ENCODE peak calls at places on chromosomes 13 and 19, in six cellular contexts. J, F, Q, B, K and Y are unnamed samples.

GRCh38 chr19:28980236-28980868 is 232.6 kb downstream of the UQCRFS1 start:
- DNase-seq in J (no peak), F (no peak), Q (peak; percentile 85), B (no peak), K (no peak), Y (no peak)

GRCh38 chr19:6066661-6067646 is 43.3 kb downstream of the RFX2 start:
- DNase-seq in J (peak; percentile 87), F (no peak), Q (peak; percentile 92), B (peak; percentile 73), K (no peak), Y (peak; percentile 84)

GRCh38 chr13:70623260-70623659 is 515.0 kb upstream of the KLHL1 start:
- DNase-seq in J (no peak), F (no peak), Q (no peak), B (no peak), K (no peak), Y (no peak)

GRCh38 chr19:46972301-46972700 is 47.3 kb upstream of the NPAS1 start:
- DNase-seq in J (peak; percentile 39), F (no peak), Q (no peak), B (no peak), K (no peak), Y (no peak)

GRCh38 chr19:4369109-4369887 is 25.9 kb downstream of the MPND start:
- DNase-seq in J (peak; percentile 37), F (peak; percentile 92), Q (peak; percentile 86), B (no peak), K (peak; percentile 23), Y (no peak)

GRCh38 chr19:29115181-29115580 is 97.8 kb downstream of the UQCRFS1 start:
- DNase-seq in J (no peak), F (no peak), Q (peak; percentile 18), B (no peak), K (no peak), Y (no peak)

GRCh38 chr19:33697766-33698165 is 76.0 kb downstream of the CHST8 start:
- DNase-seq in J (no peak), F (no peak), Q (no peak), B (no peak), K (no peak), Y (no peak)

GRCh38 chr19:46426506-46427162 is 2.1 kb downstream of the PNMA8C start:
- DNase-seq in J (peak; percentile 94), F (peak; percentile 39), Q (peak; percentile 95), B (no peak), K (no peak), Y (peak; percentile 90)

GRCh38 chr19:34224996-34225658 is 29.2 kb upstream of the GARRE1 start:
- DNase-seq in J (no peak), F (no peak), Q (peak; percentile 60), B (no peak), K (no peak), Y (no peak)

GRCh38 chr19:44007473-44007872 is 4.7 kb downstream of the ZNF230 start:
- DNase-seq in J (no peak), F (no peak), Q (no peak), B (no peak), K (no peak), Y (no peak)

GRCh38 chr19:30214651-30215051 is 157.5 kb upstream of the ZNF536 start:
- DNase-seq in J (no peak), F (no peak), Q (peak; percentile 59), B (no peak), K (no peak), Y (no peak)

GRCh38 chr13:91351123-91351522 is 3.6 kb downstream of the MIR17HG start:
- DNase-seq in J (no peak), F (no peak), Q (no peak), B (no peak), K (no peak), Y (no peak)

GRCh38 chr19:50979758-50980157 is 4.0 kb downstream of the KLK7 start:
- DNase-seq in J (no peak), F (no peak), Q (peak; percentile 50), B (no peak), K (no peak), Y (no peak)

GRCh38 chr19:1272423-1273262 is 2.7 kb upstream of the FAM174C start:
- DNase-seq in J (no peak), F (no peak), Q (no peak), B (no peak), K (no peak), Y (no peak)

GRCh38 chr13:19862511-19863313 is 737 bp downstream of the ZMYM5 start:
- DNase-seq in J (peak; percentile 52), F (peak; percentile 58), Q (peak; percentile 69), B (peak; percentile 8), K (peak; percentile 13), Y (no peak)

GRCh38 chr13:40313269-40314200 is 352.9 kb downstream of the FOXO1 start:
- DNase-seq in J (no peak), F (no peak), Q (no peak), B (no peak), K (no peak), Y (no peak)

GRCh38 chr19:46718157-46718933 is 1.4 kb upstream of the PRKD2 start:
- DNase-seq in J (no peak), F (peak; percentile 68), Q (peak; percentile 60), B (no peak), K (peak; percentile 23), Y (no peak)

GRCh38 chr19:5452594-5453565 is 2.3 kb upstream of the ZNRF4 start:
- DNase-seq in J (peak; percentile 33), F (peak; percentile 63), Q (no peak), B (peak; percentile 64), K (no peak), Y (no peak)

GRCh38 chr19:46731007-46731501 is 14.1 kb upstream of the PRKD2 start:
- DNase-seq in J (no peak), F (no peak), Q (no peak), B (no peak), K (no peak), Y (no peak)

GRCh38 chr19:3605361-3605760 is 1.3 kb downstream of the TBXA2R start:
- DNase-seq in J (no peak), F (no peak), Q (peak; percentile 29), B (no peak), K (no peak), Y (no peak)

GRCh38 chr19:52992109-52993004 is 21.4 kb upstream of the ERVV-1 start:
- DNase-seq in J (peak; percentile 26), F (no peak), Q (peak; percentile 72), B (no peak), K (no peak), Y (peak; percentile 24)

GRCh38 chr13:45267215-45267614 is 66.4 kb upstream of the KCTD4 start:
- DNase-seq in J (no peak), F (no peak), Q (no peak), B (no peak), K (no peak), Y (no peak)

GRCh38 chr13:26022538-26023292 is 29.1 kb downstream of the SHISA2 start:
- DNase-seq in J (peak; percentile 58), F (peak; percentile 75), Q (no peak), B (peak; percentile 26), K (no peak), Y (no peak)